ENCODE peak calls at places on chromosome 11, in seven cellular contexts. V, T, E, Y, P, G and K are unnamed samples.

GRCh38 chr11:2768471-2769408 is 68.9 kb upstream of the KCNQ1OT1 start:
- DNase-seq in V (no peak), E (no peak), G (peak; percentile 86), Y (peak; percentile 3), T (no peak), P (peak; percentile 21), K (no peak)

GRCh38 chr11:9803685-9804413 is 140.0 kb downstream of the SWAP70 start:
- DNase-seq in E (no peak), G (no peak), Y (no peak), V (no peak), P (no peak), T (no peak), K (no peak)

GRCh38 chr11:1501421-1502167 is 15.0 kb upstream of the MOB2 start:
- DNase-seq in E (no peak), P (no peak), Y (peak; percentile 47), V (no peak), T (no peak), G (no peak), K (no peak)

GRCh38 chr11:108522318-108522717 is 24.1 kb upstream of the POGLUT3 start:
- DNase-seq in V (no peak), G (no peak), P (no peak), Y (no peak), E (no peak), T (no peak), K (no peak)

GRCh38 chr11:124481365-124482323 is 36.1 kb upstream of the OR8B8 start:
- DNase-seq in P (peak; percentile 11), V (no peak), G (peak; percentile 3), T (no peak), Y (peak; percentile 39), E (no peak), K (no peak)

GRCh38 chr11:1442163-1442562 is 44.4 kb downstream of the MOB2 start:
- DNase-seq in T (no peak), V (no peak), G (peak; percentile 47), Y (no peak), P (no peak), E (no peak), K (no peak)

GRCh38 chr11:61090521-61090920 is 11.8 kb upstream of the CD5 start:
- DNase-seq in G (no peak), P (no peak), T (no peak), Y (no peak), E (no peak), V (no peak), K (no peak)

GRCh38 chr11:71249301-71249700 is 3.1 kb downstream of the SHANK2 start:
- DNase-seq in P (no peak), V (no peak), T (no peak), E (no peak), G (no peak), Y (no peak), K (no peak)

GRCh38 chr11:66842501-66842895 is 743 bp upstream of the RCE1 start:
- DNase-seq in T (no peak), E (no peak), G (no peak), V (no peak), P (no peak), Y (no peak), K (no peak)

GRCh38 chr11:47786373-47786772 is 19.2 kb upstream of the FNBP4 start:
- DNase-seq in E (no peak), V (no peak), G (no peak), P (no peak), T (no peak), Y (peak; percentile 69), K (no peak)

GRCh38 chr11:78961938-78962701 is 387.5 kb upstream of the NARS2 start:
- DNase-seq in Y (peak; percentile 17), E (no peak), T (no peak), P (no peak), V (no peak), G (no peak), K (no peak)

GRCh38 chr11:10564692-10565318 is 3.7 kb downstream of the LYVE1 start:
- DNase-seq in P (no peak), E (no peak), G (no peak), Y (no peak), V (no peak), T (no peak), K (no peak)

GRCh38 chr11:8807544-8808225 is 103.3 kb upstream of the AKIP1 start:
- DNase-seq in G (peak; percentile 71), P (no peak), Y (peak; percentile 46), E (no peak), T (no peak), V (peak; percentile 61), K (no peak)

GRCh38 chr11:134944986-134945385 is 532.9 kb upstream of the B3GAT1 start:
- DNase-seq in G (no peak), Y (no peak), E (no peak), P (no peak), V (no peak), T (no peak), K (no peak)

GRCh38 chr11:46916669-46917108 is 1.7 kb downstream of the LRP4 start:
- DNase-seq in P (peak; percentile 47), V (peak; percentile 62), Y (peak; percentile 72), E (no peak), T (no peak), G (peak; percentile 96), K (no peak)

GRCh38 chr11:15106201-15106965 is 8.3 kb upstream of the INSC start:
- DNase-seq in Y (no peak), V (no peak), T (no peak), G (peak; percentile 63), E (no peak), P (no peak), K (no peak)

GRCh38 chr11:79273781-79274180 is 167.0 kb downstream of the TENM4 start:
- DNase-seq in T (no peak), E (no peak), P (no peak), Y (no peak), G (no peak), V (no peak), K (no peak)

GRCh38 chr11:64787526-64788320 is 9.4 kb upstream of the SF1 start:
- DNase-seq in Y (no peak), V (peak; percentile 82), P (peak; percentile 68), T (peak; percentile 77), G (peak; percentile 42), E (peak; percentile 57), K (peak; percentile 48)

GRCh38 chr11:70805971-70806370 is 407.6 kb downstream of the CTTN start:
- DNase-seq in T (no peak), Y (no peak), P (no peak), E (no peak), G (no peak), V (no peak), K (no peak)

GRCh38 chr11:32833921-32834320 is 4.2 kb downstream of the PRRG4 start:
- DNase-seq in V (no peak), E (no peak), G (no peak), T (no peak), P (no peak), Y (no peak), K (no peak)

GRCh38 chr11:86162257-86162656 is 82.3 kb upstream of the EED start:
- DNase-seq in T (no peak), E (no peak), G (no peak), P (no peak), Y (no peak), V (peak; percentile 27), K (no peak)

GRCh38 chr11:19075636-19076035 is 15.1 kb upstream of the MRGPRX2 start:
- DNase-seq in V (no peak), T (no peak), Y (no peak), G (no peak), P (no peak), E (no peak), K (no peak)

GRCh38 chr11:43685483-43685882 is 4.9 kb downstream of the HSD17B12 start:
- DNase-seq in G (no peak), V (no peak), P (no peak), E (no peak), T (no peak), Y (no peak), K (no peak)